ENCODE peak calls at places on chromosomes 3 and 15, in six cellular contexts. C is PC-3, L is AG04449, K is cardiac muscle cell, Y is neural crest cell, W is H9. X is an unnamed sample.
A peak's percentile ranks its signal among the peaks of the same experiment; 100 is the strongest.

GRCh38 chr3:144045766-144046165 is 74.1 kb downstream of the DIPK2A start:
- DNase-seq in C (peak; percentile 10), L (no peak), K (no peak), Y (no peak), W (no peak), X (no peak)

GRCh38 chr15:73601449-73602425 is 31.5 kb downstream of the NPTN start:
- DNase-seq in C (peak; percentile 58), L (no peak), K (peak; percentile 33), Y (no peak), W (no peak), X (no peak)

GRCh38 chr15:100348578-100348977 is 6.8 kb upstream of the ADAMTS17 start:
- DNase-seq in C (peak; percentile 76), L (no peak), K (no peak), Y (no peak), W (no peak), X (no peak)

GRCh38 chr3:176296066-176296597 is 901.1 kb downstream of the TBL1XR1 start:
- DNase-seq in C (no peak), L (peak; percentile 46), K (no peak), Y (no peak), W (no peak), X (no peak)

GRCh38 chr3:45803252-45803935 is 7.1 kb upstream of the SLC6A20 start:
- DNase-seq in C (no peak), L (no peak), K (no peak), Y (no peak), W (no peak), X (no peak)

GRCh38 chr3:8286749-8287148 is 214.9 kb upstream of the LMCD1 start:
- DNase-seq in C (no peak), L (no peak), K (peak; percentile 7), Y (no peak), W (no peak), X (no peak)

GRCh38 chr3:197151562-197151961 is 121.9 kb upstream of the MELTF start:
- DNase-seq in C (peak; percentile 80), L (no peak), K (peak; percentile 43), Y (no peak), W (no peak), X (no peak)

GRCh38 chr3:186487819-186488218 is 56.4 kb downstream of the CRYGS start:
- DNase-seq in C (peak; percentile 17), L (no peak), K (peak; percentile 52), Y (no peak), W (no peak), X (no peak)

GRCh38 chr3:110293660-110294059 is 778.0 kb upstream of the NECTIN3 start:
- DNase-seq in C (no peak), L (no peak), K (no peak), Y (no peak), W (no peak), X (no peak)

GRCh38 chr15:55915221-55915620 is 78.2 kb downstream of the NEDD4 start:
- DNase-seq in C (no peak), L (no peak), K (no peak), Y (no peak), W (no peak), X (no peak)

GRCh38 chr3:50428007-50428633 is 68.8 kb upstream of the TMEM115 start:
- DNase-seq in C (peak; percentile 52), L (no peak), K (no peak), Y (no peak), W (no peak), X (peak; percentile 35)

GRCh38 chr3:172981407-172981983 is 159.5 kb downstream of the SPATA16 start:
- DNase-seq in C (no peak), L (no peak), K (no peak), Y (no peak), W (no peak), X (no peak)

DNA sequence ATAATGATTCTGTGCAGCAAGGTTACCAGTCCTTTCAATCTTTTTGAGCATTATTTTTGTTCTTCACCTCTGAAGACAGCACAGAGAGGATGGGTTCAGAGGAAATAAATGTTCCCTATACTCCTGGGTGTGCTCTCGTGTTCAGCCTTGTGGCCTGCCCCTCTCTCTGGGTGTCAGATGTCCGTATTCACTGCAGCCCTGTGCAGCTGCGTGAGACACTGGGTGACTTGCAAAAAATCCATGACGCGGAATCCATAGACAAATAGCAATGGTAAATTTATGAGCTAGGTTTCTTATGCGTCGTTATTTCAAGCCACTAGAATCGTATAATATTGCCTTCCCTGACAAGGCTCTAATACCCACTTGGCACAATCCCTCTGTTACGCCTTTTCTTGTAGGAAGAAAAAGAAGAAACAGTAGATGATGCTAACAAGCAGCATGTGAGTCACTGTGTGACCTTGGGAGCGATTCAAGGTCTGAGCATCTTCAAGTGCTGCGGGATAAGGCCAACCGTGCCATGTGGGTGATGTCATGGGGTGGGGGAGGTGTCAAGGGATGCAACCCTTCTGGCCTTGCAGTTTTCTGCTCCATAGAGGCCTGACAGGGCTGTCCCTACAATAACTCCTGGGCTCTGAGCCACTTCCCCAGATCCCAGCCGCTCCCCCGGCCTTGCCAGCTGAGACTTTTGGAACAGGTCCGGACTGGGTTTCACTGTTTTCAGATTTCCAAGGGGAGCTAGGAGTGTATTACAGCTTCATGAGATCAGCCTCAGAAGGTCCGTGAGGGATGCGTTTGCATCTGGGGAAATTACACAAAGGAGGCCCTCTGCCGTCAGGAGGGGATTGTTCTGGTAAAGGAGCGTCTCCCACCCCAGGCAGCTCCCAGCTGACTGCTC is 47.6 kb upstream of the POMGNT2 start:
- DNase-seq in C (no peak), L (peak; percentile 21), K (no peak), Y (no peak), W (no peak), X (no peak)
- TF ChIP-seq CTCF in C (no peak), L (no peak), K (peak; percentile 24), Y (no peak), W (no peak), X (no peak)

DNA sequence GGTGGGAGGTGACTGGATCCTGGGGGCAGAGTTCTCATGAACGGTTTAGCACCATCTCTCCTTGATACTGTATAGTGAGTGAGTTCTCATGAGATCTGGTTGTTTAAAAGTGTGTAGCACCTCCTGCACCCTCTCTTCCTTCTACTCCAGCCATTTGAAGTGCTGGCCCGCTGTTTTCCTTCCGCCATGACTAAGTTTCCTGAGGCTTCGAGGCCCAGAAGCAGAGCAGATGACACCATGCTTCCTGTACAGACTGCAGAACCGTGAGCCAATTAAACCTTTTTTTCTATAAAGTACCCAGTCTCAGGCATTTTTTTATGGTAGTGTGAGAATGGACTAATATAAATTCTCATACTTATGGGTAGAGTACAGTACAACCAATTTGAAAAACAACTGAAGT is 123.6 kb upstream of the BHLHE40 start:
- DNase-seq in C (no peak), L (no peak), K (no peak), Y (no peak), W (no peak), X (no peak)
- TF ChIP-seq CTCF in C (no peak), L (no peak), K (no peak), Y (no peak), W (no peak), X (no peak)

DNA sequence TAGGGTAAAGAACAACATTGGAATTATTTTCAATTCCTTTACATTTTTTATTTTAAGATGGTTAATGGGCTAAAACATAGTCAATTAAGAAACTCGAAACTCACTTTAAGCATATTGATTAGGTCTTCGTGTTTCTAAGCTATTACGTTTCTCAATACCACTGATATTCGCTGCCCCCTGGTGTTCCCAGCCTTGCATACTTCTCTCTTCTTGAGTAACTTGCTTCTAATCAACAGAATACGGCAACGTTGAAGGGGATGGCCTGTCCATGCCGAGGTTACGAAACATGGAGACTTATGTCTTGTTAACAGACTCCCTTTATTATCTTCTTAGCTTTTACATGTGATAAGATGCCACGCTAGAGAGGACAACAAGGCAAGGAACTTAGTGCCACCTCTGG is 43.6 kb downstream of the ROBO1 start:
- DNase-seq in C (peak; percentile 37), L (no peak), K (no peak), Y (no peak), W (peak; percentile 46), X (no peak)
- TF ChIP-seq CTCF in C (peak; percentile 65), L (no peak), K (no peak), Y (peak; percentile 38), W (peak; percentile 58), X (no peak)

GRCh38 chr3:20317616-20318015 is 131.6 kb upstream of the SGO1 start:
- DNase-seq in C (no peak), L (no peak), K (no peak), Y (no peak), W (no peak), X (no peak)
- TF ChIP-seq CTCF in C (no peak), L (no peak), K (no peak), Y (no peak), W (no peak), X (no peak)

GRCh38 chr15:70758790-70759462 is 4.4 kb downstream of the UACA start:
- DNase-seq in C (no peak), L (no peak), K (peak; percentile 29), Y (no peak), W (no peak), X (no peak)

GRCh38 chr15:70753101-70753829 is 10.1 kb downstream of the UACA start:
- DNase-seq in C (no peak), L (no peak), K (no peak), Y (no peak), W (no peak), X (no peak)

GRCh38 chr15:70757627-70758026 is 5.7 kb downstream of the UACA start:
- DNase-seq in C (no peak), L (no peak), K (peak; percentile 42), Y (no peak), W (no peak), X (no peak)

GRCh38 chr15:70752142-70752754 is 11.1 kb downstream of the UACA start:
- DNase-seq in C (no peak), L (no peak), K (no peak), Y (no peak), W (no peak), X (no peak)

GRCh38 chr15:70754862-70755261 is 8.5 kb downstream of the UACA start:
- DNase-seq in C (no peak), L (no peak), K (no peak), Y (no peak), W (no peak), X (no peak)
- TF ChIP-seq CTCF in C (peak; percentile 39), L (no peak), K (no peak), Y (no peak), W (no peak), X (no peak)

DNA sequence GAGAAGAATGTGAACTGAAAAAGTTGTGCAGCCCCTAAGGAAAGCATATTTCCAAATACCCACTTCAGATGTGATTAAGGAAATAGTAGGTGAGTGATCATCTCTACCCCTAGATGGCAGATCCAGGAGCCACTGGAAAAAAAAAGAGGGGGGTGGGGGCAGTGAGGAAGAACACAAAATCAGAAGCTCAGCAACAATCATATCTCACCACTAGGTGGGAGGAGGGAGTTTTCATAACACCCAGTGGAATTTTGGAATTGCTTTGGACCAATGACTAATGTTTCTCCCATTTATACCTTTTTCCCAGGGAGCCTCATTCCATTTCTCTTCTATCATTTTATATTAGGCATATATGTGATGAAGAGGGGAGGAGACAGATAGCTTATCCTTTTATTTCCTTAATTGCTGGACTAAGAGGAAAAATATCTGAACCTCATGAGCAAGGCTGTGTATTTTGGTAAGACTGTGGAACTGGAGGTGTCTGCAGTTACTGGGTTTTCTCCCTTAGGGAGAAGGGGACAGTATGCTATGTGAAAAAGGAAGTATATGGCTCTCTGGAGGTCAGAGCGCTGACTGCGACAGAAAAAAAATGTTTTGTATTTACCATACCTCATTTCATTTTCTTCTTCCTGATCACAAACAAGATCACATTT is 363.4 kb downstream of the GAP43 start:
- DNase-seq in C (peak; percentile 72), L (no peak), K (no peak), Y (no peak), W (peak; percentile 58), X (no peak)
- TF ChIP-seq CTCF in C (peak; percentile 81), L (no peak), K (peak; percentile 32), Y (peak; percentile 53), W (peak; percentile 72), X (no peak)

X was measured in CD8-positive, alpha-beta T cell.